ENCODE peak calls at places on chromosomes 3 and 15, in five cellular contexts. Z is HFFc6, A is kidney, L is H9, D is T-helper 17 cell. X is an unnamed sample.

GRCh38 chr15:31016446-31016915 is 25.1 kb upstream of the MTMR10 start:
- DNase-seq in D (no peak), Z (peak; percentile 91), L (no peak), A (no peak), X (no peak)

GRCh38 chr3:54079314-54079713 is 43.0 kb upstream of the CACNA2D3 start:
- DNase-seq in Z (no peak), L (peak; percentile 41), A (no peak), D (no peak), X (no peak)

GRCh38 chr3:16474304-16474703 is 39.2 kb downstream of the RFTN1 start:
- DNase-seq in L (no peak), D (no peak), Z (peak; percentile 50), A (no peak), X (no peak)

GRCh38 chr3:197460002-197460401 is 95.8 kb downstream of the BDH1 start:
- DNase-seq in L (no peak), D (no peak), A (no peak), Z (no peak), X (no peak)

GRCh38 chr3:188219147-188219546 is 65.2 kb downstream of the LPP start:
- DNase-seq in D (no peak), A (no peak), Z (no peak), L (no peak), X (no peak)

GRCh38 chr15:92365079-92365478 is 28.6 kb upstream of the ST8SIA2 start:
- DNase-seq in A (no peak), D (no peak), Z (peak; percentile 20), L (no peak), X (no peak)

GRCh38 chr3:38453075-38453913 is at the start of gene ACVR2B:
- DNase-seq in Z (peak; percentile 29), D (peak; percentile 35), L (peak; percentile 94), A (peak; percentile 97), X (peak; percentile 33)

GRCh38 chr3:148233403-148233802 is 464.3 kb upstream of the AGTR1 start:
- DNase-seq in D (no peak), L (no peak), A (no peak), Z (no peak), X (no peak)

GRCh38 chr3:184563569-184563925 is 2.0 kb downstream of the EPHB3 start:
- DNase-seq in L (no peak), A (no peak), D (no peak), Z (no peak), X (no peak)

GRCh38 chr15:85828869-85829268 is 34.1 kb upstream of the KLHL25 start:
- DNase-seq in L (no peak), A (no peak), Z (no peak), D (no peak), X (peak; percentile 13)

GRCh38 chr3:135191690-135192089 is 396.6 kb downstream of the EPHB1 start:
- DNase-seq in L (peak; percentile 46), A (no peak), D (no peak), Z (no peak), X (no peak)

GRCh38 chr3:179682681-179683080 is 29.8 kb downstream of the USP13 start:
- DNase-seq in A (no peak), Z (no peak), L (no peak), D (no peak), X (no peak)

GRCh38 chr15:61796056-61796455 is 264.2 kb downstream of the VPS13C start:
- DNase-seq in L (no peak), Z (no peak), A (no peak), D (no peak), X (no peak)

GRCh38 chr3:10833855-10834414 is 17.9 kb downstream of the SLC6A11 start:
- DNase-seq in D (no peak), L (no peak), Z (no peak), A (no peak), X (no peak)

GRCh38 chr3:183281126-183281797 is 28.2 kb downstream of the B3GNT5 start:
- DNase-seq in Z (no peak), L (no peak), A (no peak), D (no peak), X (no peak)

GRCh38 chr3:123323781-123324180 is 122.0 kb downstream of the SEC22A start:
- DNase-seq in Z (no peak), L (no peak), A (peak; percentile 46), D (no peak), X (no peak)

GRCh38 chr15:74829500-74829899 is 3.1 kb downstream of the CPLX3 start:
- DNase-seq in Z (no peak), L (no peak), D (no peak), A (no peak), X (no peak)

GRCh38 chr3:183224581-183224980 is 28.5 kb upstream of the B3GNT5 start:
- DNase-seq in A (no peak), L (no peak), Z (no peak), D (no peak), X (no peak)

GRCh38 chr15:38225381-38225780 is 27.3 kb upstream of the SPRED1 start:
- DNase-seq in D (no peak), Z (no peak), A (no peak), L (no peak), X (no peak)

GRCh38 chr15:47708116-47708515 is 9.2 kb upstream of the SEMA6D start:
- DNase-seq in D (no peak), A (no peak), Z (no peak), L (no peak), X (no peak)

GRCh38 chr3:101127991-101128390 is 134.8 kb upstream of the ABI3BP start:
- DNase-seq in D (no peak), L (no peak), Z (no peak), A (no peak), X (no peak)

GRCh38 chr15:82533801-82534200 is 6.5 kb downstream of the RPS17 start:
- DNase-seq in Z (no peak), D (no peak), A (peak; percentile 31), L (peak; percentile 25), X (no peak)

GRCh38 chr15:63094495-63094931 is 27.1 kb upstream of the LACTB start:
- DNase-seq in L (no peak), Z (peak; percentile 58), A (no peak), D (no peak), X (no peak)

X was measured in NCI-H446 treated with DMSO at 0.1 percent for 48 hours.